ENCODE peak calls at places on chromosomes 12 and 14, in four cellular contexts. A is AG08395, Z is neural crest cell, S is thoracic aorta. X is an unnamed sample.

GRCh38 chr14:49641697-49642129 is 6.7 kb upstream of the DNAAF2 start:
- DNase-seq in A (no peak), Z (no peak), S (no peak), X (no peak)

GRCh38 chr14:102971314-102971713 is 48.9 kb downstream of the AMN start:
- DNase-seq in A (no peak), Z (no peak), S (no peak), X (no peak)

GRCh38 chr12:46388427-46388992 is 15.9 kb upstream of the SLC38A2 start:
- DNase-seq in A (no peak), Z (no peak), S (no peak), X (no peak)

GRCh38 chr14:73725116-73726024 is 11.2 kb upstream of the PNMA1 start:
- DNase-seq in A (no peak), Z (no peak), S (no peak), X (no peak)

GRCh38 chr14:100017578-100017977 is 47.6 kb upstream of the EVL start:
- DNase-seq in A (no peak), Z (no peak), S (no peak), X (no peak)

GRCh38 chr14:31124197-31124596 is 83.4 kb downstream of the HECTD1 start:
- DNase-seq in A (no peak), Z (no peak), S (no peak), X (no peak)

GRCh38 chr12:65854629-65855028 is 30.3 kb downstream of the HMGA2 start:
- DNase-seq in A (no peak), Z (no peak), S (no peak), X (no peak)

GRCh38 chr14:56121786-56122185 is 3.6 kb downstream of the PELI2 start:
- DNase-seq in A (no peak), Z (no peak), S (no peak), X (no peak)

GRCh38 chr12:106226884-106227640 is 20.8 kb downstream of the CKAP4 start:
- DNase-seq in A (peak), Z (peak), S (no peak), X (no peak)

GRCh38 chr14:87034680-87035079 is 958.3 kb downstream of the GALC start:
- DNase-seq in A (no peak), Z (no peak), S (no peak), X (no peak)

GRCh38 chr12:83016226-83016835 is 329.6 kb downstream of the TMTC2 start:
- DNase-seq in A (peak), Z (no peak), S (no peak), X (peak)

GRCh38 chr12:67667276-67668073 is 18.9 kb downstream of the DYRK2 start:
- DNase-seq in A (no peak), Z (no peak), S (no peak), X (no peak)

GRCh38 chr12:57511588-57512325 is 8.6 kb downstream of the DDIT3 start:
- DNase-seq in A (no peak), Z (no peak), S (no peak), X (no peak)

GRCh38 chr12:4539167-4539870 is 629 bp downstream of the RAD51AP1 start:
- DNase-seq in A (no peak), Z (no peak), S (no peak), X (no peak)

X was measured in T1000.